ENCODE peak calls at places on chromosomes 16 and 17, in five cellular contexts. X is astrocyte, T is GM23248, B is mammary epithelial cell, P is DND-41. H is an unnamed sample.

GRCh38 chr16:154223-155030 is 2.0 kb downstream of the HBZ start:
- DNase-seq in X (peak; percentile 29), B (peak; percentile 46), P (no peak), T (peak; percentile 44), H (peak; percentile 71)

GRCh38 chr17:45129940-45130639 is 2.2 kb downstream of the PLCD3 start:
- DNase-seq in T (peak; percentile 47), B (peak; percentile 63), X (no peak), P (no peak), H (no peak)

GRCh38 chr17:27385626-27386025 is 70.6 kb upstream of the KSR1 start:
- DNase-seq in B (no peak), T (no peak), X (no peak), P (no peak), H (no peak)

GRCh38 chr17:7238418-7239090 is 703 bp downstream of the PHF23 start:
- DNase-seq in P (peak; percentile 59), B (no peak), X (no peak), T (peak; percentile 56), H (peak; percentile 40)

GRCh38 chr17:81514735-81515529 is 2.3 kb upstream of the ACTG1 start:
- DNase-seq in X (peak; percentile 68), B (peak; percentile 71), P (peak; percentile 78), T (peak; percentile 88), H (peak; percentile 89)

GRCh38 chr17:42141382-42141781 is 13.4 kb downstream of the RAB5C start:
- DNase-seq in B (no peak), T (no peak), X (no peak), P (no peak), H (no peak)

GRCh38 chr16:27378871-27379580 is 22.9 kb upstream of the IL21R start:
- DNase-seq in X (no peak), T (peak; percentile 20), P (peak; percentile 33), B (no peak), H (no peak)

GRCh38 chr16:54647731-54648221 is 282.9 kb upstream of the IRX5 start:
- DNase-seq in P (no peak), X (peak; percentile 75), T (peak; percentile 67), B (peak; percentile 84), H (no peak)

GRCh38 chr17:80856863-80857488 is 134.7 kb upstream of the CHMP6 start:
- DNase-seq in X (no peak), B (no peak), T (peak; percentile 27), P (no peak), H (no peak)

GRCh38 chr17:76716834-76717205 is 6.1 kb upstream of the MXRA7 start:
- DNase-seq in B (peak; percentile 37), T (peak; percentile 94), X (peak; percentile 95), P (no peak), H (no peak)

GRCh38 chr17:14118951-14119350 is 49.6 kb downstream of the COX10 start:
- DNase-seq in B (no peak), X (no peak), T (no peak), P (no peak), H (no peak)

GRCh38 chr17:76957600-76958464 is 89.6 kb downstream of the MGAT5B start:
- DNase-seq in T (peak; percentile 68), X (peak; percentile 20), P (no peak), B (no peak), H (peak; percentile 47)

GRCh38 chr17:80005360-80006338 is 30.0 kb downstream of the TBC1D16 start:
- DNase-seq in P (peak; percentile 72), T (peak; percentile 51), X (no peak), B (peak; percentile 15), H (peak; percentile 66)

GRCh38 chr16:47486856-47487255 is 25.7 kb downstream of the PHKB start:
- DNase-seq in X (no peak), P (no peak), T (no peak), B (no peak), H (no peak)

GRCh38 chr17:81049973-81050551 is 15.1 kb downstream of the BAIAP2 start:
- DNase-seq in X (peak; percentile 85), B (peak; percentile 97), P (no peak), T (no peak), H (no peak)

GRCh38 chr16:69559164-69559563 is 6.6 kb upstream of the NFAT5 start:
- DNase-seq in X (no peak), B (no peak), T (no peak), P (no peak), H (no peak)

GRCh38 chr17:15930426-15930825 is 14.5 kb upstream of the ADORA2B start:
- DNase-seq in B (no peak), P (no peak), T (peak; percentile 33), X (no peak), H (no peak)

GRCh38 chr16:67653131-67654068 is 6.7 kb downstream of the ACD start:
- DNase-seq in B (no peak), X (no peak), T (peak; percentile 66), P (no peak), H (peak; percentile 51)

GRCh38 chr16:57301126-57301817 is 16.8 kb upstream of the PLLP start:
- DNase-seq in T (no peak), B (no peak), X (no peak), P (no peak), H (no peak)

GRCh38 chr17:55735784-55736405 is 13.2 kb upstream of the TMEM100 start:
- DNase-seq in T (peak; percentile 82), X (peak; percentile 35), B (peak; percentile 38), P (peak; percentile 46), H (peak; percentile 74)

GRCh38 chr16:31335431-31335830 is 19.5 kb upstream of the ITGAX start:
- DNase-seq in T (no peak), B (no peak), X (no peak), P (no peak), H (no peak)

DNA sequence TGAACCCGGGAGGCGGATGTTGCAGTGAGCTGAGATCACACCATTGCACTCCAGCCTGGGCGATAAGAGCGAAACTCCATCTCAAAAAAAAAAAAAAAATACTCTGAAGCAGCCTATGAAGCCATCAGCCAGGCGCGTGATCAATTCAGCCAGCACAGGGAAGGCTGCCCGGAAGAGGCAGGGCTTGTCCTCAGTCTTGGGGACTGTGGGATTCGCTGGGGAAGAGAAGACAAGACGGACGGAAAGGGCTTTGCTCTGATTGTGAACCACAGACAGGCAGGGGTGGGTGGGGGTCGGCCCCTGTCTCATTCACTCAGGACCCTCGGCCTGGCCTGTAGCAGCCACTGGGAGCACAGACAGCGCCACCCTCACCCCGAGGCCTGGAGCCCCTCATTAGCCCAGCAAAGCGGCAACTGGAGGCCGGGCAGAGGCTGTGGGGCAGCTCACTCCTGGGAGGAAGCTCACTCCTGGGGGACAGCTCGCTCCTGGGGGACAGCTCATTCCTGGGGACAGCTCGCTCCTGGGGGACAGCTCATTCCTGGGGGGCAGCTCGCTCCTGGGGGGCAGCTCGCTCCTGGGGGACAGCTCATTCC is 37.2 kb downstream of the ABR start:
- DNase-seq in T (peak; percentile 21), X (no peak), P (no peak), B (no peak), H (no peak)
- H4K20me1 ChIP-seq in T (no peaks in the 10 kb centered on the region), X (peaks cover 38% of the 10 kb centered on the region), P (no peaks in the 10 kb centered on the region), B (no peaks in the 10 kb centered on the region), H (peaks cover 34% of the 10 kb centered on the region)

DNA sequence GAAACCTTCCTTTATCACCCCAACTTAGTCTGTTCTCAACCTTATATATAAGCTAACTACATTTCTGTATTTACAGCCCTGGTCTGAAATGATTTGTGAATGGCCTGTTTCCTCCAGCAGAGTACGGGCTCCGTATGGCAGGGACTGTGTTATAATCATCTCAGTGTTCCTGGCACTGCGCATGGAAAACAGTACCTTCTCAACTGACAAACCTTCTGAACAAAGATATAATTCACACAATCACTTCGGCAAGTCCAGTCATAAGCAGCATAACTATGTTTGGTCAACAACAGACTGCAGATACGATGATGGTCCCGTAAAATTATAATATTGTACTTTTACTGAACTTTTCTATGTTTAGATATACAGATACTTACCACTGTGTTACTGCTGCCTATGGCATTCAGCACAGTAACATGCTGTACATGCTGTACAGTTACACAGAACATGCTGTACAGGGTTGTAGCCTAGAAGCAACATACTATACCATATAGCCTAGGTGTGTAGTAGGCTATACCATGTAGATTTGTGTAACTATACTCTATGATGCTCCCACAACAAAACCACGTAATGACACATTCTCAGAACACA is 30.0 kb downstream of the ANKFY1 start:
- DNase-seq in T (no peak), B (no peak), X (no peak), P (no peak), H (no peak)
- H3K4me3 ChIP-seq in T (no peak overlapping the region), B (no peak overlapping the region), X (no peak overlapping the region), P (no peak overlapping the region), H (no peak overlapping the region)

GRCh38 chr17:57357392-57357784 is 101.1 kb downstream of the MSI2 start:
- DNase-seq in T (no peak), X (peak; percentile 70), B (peak; percentile 47), P (peak; percentile 31), H (no peak)

GRCh38 chr17:57356722-57357391 is 100.5 kb downstream of the MSI2 start:
- DNase-seq in X (no peak), B (no peak), P (peak; percentile 46), T (no peak), H (peak; percentile 74)

GRCh38 chr17:57356153-57356721 is 99.9 kb downstream of the MSI2 start:
- DNase-seq in X (no peak), P (no peak), T (no peak), B (no peak), H (no peak)

GRCh38 chr17:57360266-57360665 is 103.9 kb downstream of the MSI2 start:
- DNase-seq in X (no peak), B (no peak), P (no peak), T (no peak), H (no peak)

GRCh38 chr17:57357830-57358426 is 101.6 kb downstream of the MSI2 start:
- DNase-seq in P (peak; percentile 67), X (no peak), T (no peak), B (peak; percentile 84), H (no peak)
- H4K20me1 ChIP-seq in P (peaks cover 82% of the 10 kb centered on the region), X (peaks cover 56% of the 10 kb centered on the region), T (no peaks in the 10 kb centered on the region), B (no peaks in the 10 kb centered on the region), H (peaks cover 73% of the 10 kb centered on the region)

GRCh38 chr17:743139-743538 is 8.9 kb downstream of the GEMIN4 start:
- DNase-seq in T (no peak), X (no peak), B (no peak), P (no peak), H (no peak)

GRCh38 chr17:742147-742793 is 9.8 kb downstream of the GEMIN4 start:
- DNase-seq in T (no peak), P (no peak), X (no peak), B (no peak), H (no peak)

GRCh38 chr17:737561-738113 is 5.2 kb downstream of the TLCD3A start:
- DNase-seq in X (no peak), P (no peak), T (no peak), B (peak; percentile 70), H (no peak)

GRCh38 chr17:744937-745336 is 7.1 kb downstream of the GEMIN4 start:
- DNase-seq in X (no peak), B (no peak), P (no peak), T (no peak), H (no peak)

DNA sequence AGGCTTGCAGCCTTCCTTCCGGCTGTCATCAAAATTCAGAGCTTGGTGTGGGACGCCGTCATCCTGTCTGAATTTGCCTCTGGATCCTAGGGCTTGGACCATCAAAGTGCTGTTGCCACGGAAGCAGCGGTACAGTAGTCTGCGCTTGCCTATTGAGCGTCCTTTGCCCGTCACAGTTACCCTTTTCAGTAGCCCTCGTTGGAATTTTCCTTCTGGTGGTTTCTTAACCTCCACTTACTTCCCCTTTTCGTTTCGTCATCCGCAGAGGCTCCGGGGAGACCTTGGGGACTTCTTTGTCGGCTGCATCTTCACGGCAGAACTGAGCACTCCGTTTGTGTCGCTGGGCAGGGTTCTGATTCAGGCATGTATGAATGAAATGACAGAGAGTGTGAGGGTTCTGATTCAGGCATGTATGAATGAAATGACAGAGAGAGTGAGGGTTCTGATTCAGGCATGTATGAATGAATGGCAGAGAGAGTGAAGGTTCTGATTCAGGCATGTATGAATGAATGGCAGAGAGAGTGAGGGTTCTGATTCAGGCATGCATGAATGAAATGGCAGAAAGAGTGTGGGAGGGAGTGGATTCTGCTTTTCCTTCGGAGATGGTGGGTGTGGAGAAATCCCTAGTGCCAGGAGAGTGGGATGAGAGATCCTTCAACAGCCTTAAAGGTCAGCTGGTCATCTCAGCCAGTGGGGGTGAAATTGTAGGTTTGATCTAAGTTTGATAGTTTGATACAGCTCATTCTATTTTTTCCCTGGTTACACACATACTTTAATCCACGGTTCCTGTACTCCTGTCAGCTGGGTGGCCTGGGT is 8.1 kb downstream of the TLCD3A start:
- DNase-seq in P (no peak), X (no peak), B (no peak), T (no peak), H (no peak)
- H3K4me3 ChIP-seq in P (no peak overlapping the region), X (no peak overlapping the region), B (no peak overlapping the region), T (no peak overlapping the region), H (no peak overlapping the region)